ENCODE peak calls at places on chromosomes 2 and 18, in four cellular contexts. B is adrenal gland, I is heart left ventricle, C is heart right ventricle. W is an unnamed sample.

GRCh38 chr2:120667981-120668380 is 67.7 kb upstream of the GLI2 start:
- DNase-seq in B (no peak), I (no peak), C (no peak), W (no peak)

GRCh38 chr18:29164993-29165599 is 988.2 kb upstream of the CDH2 start:
- DNase-seq in B (no peak), I (no peak), C (no peak), W (no peak)

GRCh38 chr2:36246320-36246990 is 109.1 kb upstream of the CRIM1 start:
- DNase-seq in B (no peak), I (no peak), C (no peak), W (peak; percentile 77)

GRCh38 chr2:200738590-200738989 is 73.1 kb upstream of the BZW1 start:
- DNase-seq in B (no peak), I (no peak), C (no peak), W (no peak)

GRCh38 chr2:207505728-207506127 is 24.0 kb upstream of the CREB1 start:
- DNase-seq in B (no peak), I (no peak), C (no peak), W (no peak)

GRCh38 chr2:31563273-31563839 is 17.4 kb downstream of the SRD5A2 start:
- DNase-seq in B (no peak), I (no peak), C (no peak), W (no peak)

GRCh38 chr2:90209806-90210205 is 1518.3 kb downstream of the RPIA start:
- DNase-seq in B (no peak), I (no peak), C (no peak), W (no peak)

GRCh38 chr2:27690052-27690451 is 26.4 kb downstream of the SLC4A1AP start:
- DNase-seq in B (no peak), I (no peak), C (no peak), W (no peak)

GRCh38 chr18:75977069-75977468 is 518.0 kb downstream of the ZNF516 start:
- DNase-seq in B (no peak), I (no peak), C (no peak), W (no peak)

GRCh38 chr2:59888015-59888414 is 665.4 kb downstream of the BCL11A start:
- DNase-seq in B (no peak), I (no peak), C (no peak), W (no peak)

GRCh38 chr2:217120429-217120828 is 260.6 kb upstream of the TNP1 start:
- DNase-seq in B (no peak), I (no peak), C (no peak), W (no peak)

GRCh38 chr2:118062048-118062447 is 26.2 kb upstream of the INSIG2 start:
- DNase-seq in B (no peak), I (no peak), C (no peak), W (no peak)

GRCh38 chr2:106113362-106113971 is 80.6 kb downstream of the UXS1 start:
- DNase-seq in B (no peak), I (no peak), C (no peak), W (no peak)

GRCh38 chr2:48107326-48107925 is 201.1 kb upstream of the FBXO11 start:
- DNase-seq in B (no peak), I (no peak), C (no peak), W (no peak)

GRCh38 chr2:211901226-211901625 is 637.4 kb downstream of the ERBB4 start:
- DNase-seq in B (no peak), I (no peak), C (no peak), W (no peak)

GRCh38 chr2:224444011-224444410 is 42.1 kb upstream of the FAM124B start:
- DNase-seq in B (no peak), I (no peak), C (no peak), W (no peak)
- H3K4me3 ChIP-seq in B (no peak overlapping the region), I (no peak overlapping the region), C (no peak overlapping the region), W (no peak overlapping the region)

GRCh38 chr2:218319813-218320360 is 27.6 kb upstream of the TMBIM1 start:
- DNase-seq in B (no peak), I (no peak), C (no peak), W (no peak)
- H3K4me1 ChIP-seq in B (peaks cover 6% of the 10 kb centered on the region), I (peaks cover 20% of the 10 kb centered on the region), C (peaks cover 20% of the 10 kb centered on the region), W (peaks cover 47% of the 10 kb centered on the region)

GRCh38 chr2:53970095-53970897 is 497 bp downstream of the PSME4 start:
- DNase-seq in B (peak; percentile 38), I (peak; percentile 72), C (peak; percentile 45), W (peak; percentile 51)
- H3K4me3 ChIP-seq in B (peak overlapping the region; percentile 80), I (peak overlapping the region; percentile 81), C (peak overlapping the region; percentile 90), W (peak overlapping the region; percentile 87)

GRCh38 chr2:96531366-96531765 is 5.2 kb upstream of the ARID5A start:
- DNase-seq in B (peak; percentile 19), I (no peak), C (peak; percentile 16), W (no peak)

GRCh38 chr2:96533292-96534073 is 3.1 kb upstream of the ARID5A start:
- DNase-seq in B (peak; percentile 71), I (peak; percentile 84), C (peak; percentile 92), W (no peak)

GRCh38 chr2:96530474-96531357 is 5.8 kb upstream of the ARID5A start:
- DNase-seq in B (peak; percentile 12), I (no peak), C (no peak), W (no peak)

GRCh38 chr2:96532641-96533291 is 3.8 kb upstream of the ARID5A start:
- DNase-seq in B (peak; percentile 16), I (peak; percentile 37), C (peak; percentile 20), W (no peak)

DNA sequence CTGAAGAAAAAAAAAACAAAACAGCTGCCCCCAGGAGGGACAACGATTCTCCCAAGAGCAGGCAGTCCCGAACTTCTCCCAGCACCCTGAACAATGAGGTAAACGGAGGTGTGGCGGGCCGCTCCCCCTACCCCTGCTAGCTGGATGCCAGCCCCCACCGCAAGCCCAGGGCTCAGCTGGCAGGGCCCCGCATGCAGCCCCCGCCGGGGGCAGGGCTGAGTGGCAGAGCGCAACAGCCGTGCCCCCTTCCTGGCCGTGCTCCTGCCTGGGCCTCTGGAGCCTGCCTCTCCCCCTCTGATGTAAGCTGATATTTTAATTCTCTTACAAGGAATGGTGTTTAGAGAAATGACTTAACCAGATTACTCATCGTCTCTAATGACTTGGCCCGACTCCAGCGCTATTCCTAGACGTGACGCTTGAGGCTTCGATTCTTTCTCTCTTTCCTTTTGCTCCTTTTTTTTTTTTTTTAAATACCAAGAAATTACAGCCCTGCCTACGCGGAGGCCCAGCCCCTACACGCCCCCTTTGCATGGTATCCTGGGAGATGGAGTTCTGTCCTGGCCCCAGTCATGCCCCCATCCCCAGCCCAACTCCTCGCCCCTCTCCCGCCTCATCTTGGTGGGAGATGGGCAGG is 4.6 kb upstream of the ARID5A start:
- DNase-seq in B (peak; percentile 94), I (peak; percentile 88), C (peak; percentile 98), W (peak; percentile 90)
- H3K4me1 ChIP-seq in B (peaks cover 8% of the 10 kb centered on the region), I (peaks cover 77% of the 10 kb centered on the region), C (peaks cover 87% of the 10 kb centered on the region), W (peaks cover 49% of the 10 kb centered on the region)